ENCODE peak calls at places on chromosomes 1 and 21, in ten cellular contexts. R, P, U, J, V, K, S, I, X and W are unnamed samples.
A peak's percentile ranks its signal among the peaks of the same experiment; 100 is the strongest.

GRCh38 chr21:35398366-35398982 is 349.4 kb upstream of the RUNX1 start:
- DNase-seq in R (no peak), P (no peak), U (no peak), J (no peak), V (no peak), K (no peak), S (no peak), I (no peak), X (no peak), W (no peak)

GRCh38 chr1:10122926-10123325 is 87.4 kb upstream of the KIF1B start:
- DNase-seq in R (no peak), P (no peak), U (no peak), J (no peak), V (no peak), K (no peak), S (no peak), I (no peak), X (no peak), W (no peak)

GRCh38 chr1:176855434-176855745 is 309.1 kb downstream of the ASTN1 start:
- DNase-seq in R (no peak), P (no peak), U (no peak), J (no peak), V (no peak), K (no peak), S (no peak), I (no peak), X (no peak), W (no peak)

GRCh38 chr1:2284932-2285331 is 56.8 kb downstream of the SKI start:
- DNase-seq in R (no peak), P (no peak), U (no peak), J (no peak), V (no peak), K (no peak), S (peak; percentile 30), I (no peak), X (no peak), W (no peak)

GRCh38 chr1:153384996-153385580 is 5.8 kb downstream of the S100A8 start:
- DNase-seq in R (peak; percentile 5), P (no peak), U (no peak), J (no peak), V (no peak), K (no peak), S (no peak), I (peak; percentile 59), X (no peak), W (no peak)

GRCh38 chr1:1573843-1574720 is 581 bp downstream of the SSU72 start:
- DNase-seq in R (peak; percentile 73), P (peak; percentile 69), U (peak; percentile 73), J (peak; percentile 63), V (peak; percentile 71), K (no peak), S (peak; percentile 84), I (peak; percentile 90), X (peak; percentile 83), W (no peak)

GRCh38 chr1:22117851-22118250 is 25.0 kb downstream of the WNT4 start:
- DNase-seq in R (peak; percentile 13), P (no peak), U (no peak), J (no peak), V (no peak), K (peak; percentile 87), S (no peak), I (no peak), X (no peak), W (no peak)

GRCh38 chr1:109569323-109569722 is 20.9 kb downstream of the GNAI3 start:
- DNase-seq in R (no peak), P (no peak), U (no peak), J (no peak), V (no peak), K (no peak), S (no peak), I (no peak), X (no peak), W (no peak)

GRCh38 chr1:43069481-43070050 is 102.5 kb downstream of the EBNA1BP2 start:
- DNase-seq in R (peak; percentile 73), P (no peak), U (no peak), J (no peak), V (no peak), K (no peak), S (no peak), I (no peak), X (peak; percentile 43), W (no peak)

GRCh38 chr1:37265786-37266667 is 208.4 kb upstream of the ZC3H12A start:
- DNase-seq in R (no peak), P (no peak), U (no peak), J (no peak), V (no peak), K (no peak), S (no peak), I (no peak), X (no peak), W (no peak)

GRCh38 chr1:200409761-200410565 is at the start of gene ZNF281:
- DNase-seq in R (peak; percentile 99), P (peak; percentile 99), U (peak; percentile 98), J (peak; percentile 96), V (peak; percentile 99), K (peak; percentile 94), S (peak; percentile 98), I (peak; percentile 98), X (peak; percentile 98), W (peak; percentile 97)
- TF ChIP-seq CTCF in R (no peak), P (no peak), U (no peak), J (no peak), V (no peak), K (no peak), S (no peak), I (no peak), X (no peak), W (no peak)

GRCh38 chr1:234598974-234599616 is 10.9 kb downstream of the IRF2BP2 start:
- DNase-seq in R (no peak), P (no peak), U (no peak), J (no peak), V (no peak), K (no peak), S (peak; percentile 75), I (no peak), X (no peak), W (no peak)

GRCh38 chr1:234601217-234602017 is 8.6 kb downstream of the IRF2BP2 start:
- DNase-seq in R (no peak), P (no peak), U (no peak), J (no peak), V (no peak), K (no peak), S (no peak), I (no peak), X (no peak), W (no peak)

GRCh38 chr1:234597894-234598293 is 12.1 kb downstream of the IRF2BP2 start:
- DNase-seq in R (no peak), P (no peak), U (peak; percentile 36), J (peak; percentile 38), V (peak; percentile 47), K (no peak), S (no peak), I (no peak), X (no peak), W (no peak)

GRCh38 chr1:234600418-234601216 is 9.4 kb downstream of the IRF2BP2 start:
- DNase-seq in R (no peak), P (no peak), U (no peak), J (peak; percentile 59), V (no peak), K (peak; percentile 75), S (no peak), I (no peak), X (no peak), W (no peak)

DNA sequence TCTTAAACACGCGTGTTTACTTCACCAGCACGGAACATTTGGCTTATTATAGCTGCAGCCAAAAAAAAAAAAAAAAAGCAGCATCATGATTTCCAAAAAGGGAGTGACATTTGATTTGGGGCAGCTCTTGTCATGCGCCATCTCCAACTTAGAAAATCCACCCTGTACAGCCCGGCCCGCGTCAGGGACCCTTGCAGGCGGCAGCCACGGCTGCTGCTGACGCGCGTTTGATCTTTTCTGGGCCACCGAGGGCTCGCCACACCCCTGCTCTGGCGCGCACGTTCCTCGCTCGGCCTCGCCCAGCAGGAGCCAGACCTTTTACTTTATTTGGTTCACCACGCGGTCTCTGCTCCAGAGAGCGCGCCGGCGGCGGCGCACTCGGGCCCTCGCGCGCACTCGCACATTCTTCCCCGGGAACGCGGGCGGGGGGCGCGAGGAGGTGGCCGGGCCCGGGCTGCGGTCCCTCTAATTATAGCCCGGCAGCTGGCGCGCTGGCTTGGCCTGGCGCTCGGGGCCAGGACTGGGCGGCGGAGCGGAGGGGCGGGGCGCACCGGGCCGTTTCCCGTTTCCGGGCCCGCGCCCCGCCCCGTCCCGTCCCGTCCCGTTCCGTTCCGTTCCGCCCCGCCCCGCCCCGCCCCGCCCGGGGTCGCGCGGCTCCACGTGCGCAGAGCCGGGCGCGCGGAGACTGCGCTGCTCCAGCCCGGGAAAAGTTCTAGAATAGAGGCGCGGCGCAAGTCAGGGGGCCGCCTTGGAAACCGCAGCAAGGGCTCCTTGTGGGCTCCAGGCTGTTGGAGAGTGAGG is 10.2 kb downstream of the IRF2BP2 start:
- DNase-seq in R (peak; percentile 81), P (peak; percentile 84), U (peak; percentile 90), J (peak; percentile 92), V (peak; percentile 86), K (peak; percentile 92), S (peak; percentile 96), I (peak; percentile 92), X (peak; percentile 96), W (peak; percentile 78)
- TF ChIP-seq CTCF in R (no peak), P (no peak), U (no peak), J (no peak), V (no peak), K (no peak), S (no peak), I (no peak), X (no peak), W (no peak)

DNA sequence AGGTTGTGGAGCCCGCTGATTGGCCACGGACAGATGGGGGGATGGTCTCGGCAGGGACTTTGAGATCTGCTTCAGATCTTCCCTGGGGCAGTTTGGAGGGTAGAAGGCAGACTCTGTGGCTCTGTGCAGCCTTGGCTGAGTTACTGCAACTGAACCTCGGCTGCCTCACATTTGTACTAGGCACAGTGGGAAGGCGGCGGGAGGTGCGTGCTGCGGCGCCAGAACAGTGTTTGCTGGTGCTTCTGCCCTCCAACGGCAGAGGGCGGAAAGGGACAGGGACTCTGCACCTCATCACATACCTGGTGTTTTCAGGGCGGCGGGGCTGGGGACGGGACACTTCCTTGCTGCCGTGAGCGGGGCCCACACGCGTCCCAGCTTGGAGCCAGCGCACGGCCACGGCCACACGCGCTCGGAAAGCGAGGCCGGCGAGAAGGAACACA is 26.2 kb downstream of the SLC66A1 start:
- DNase-seq in R (peak; percentile 91), P (peak; percentile 55), U (peak; percentile 67), J (no peak), V (peak; percentile 71), K (no peak), S (no peak), I (no peak), X (peak; percentile 68), W (peak; percentile 39)
- TF ChIP-seq CTCF in R (peak; percentile 74), P (peak; percentile 35), U (peak; percentile 53), J (no peak), V (peak; percentile 55), K (no peak), S (no peak), I (no peak), X (peak; percentile 7), W (peak; percentile 64)

DNA sequence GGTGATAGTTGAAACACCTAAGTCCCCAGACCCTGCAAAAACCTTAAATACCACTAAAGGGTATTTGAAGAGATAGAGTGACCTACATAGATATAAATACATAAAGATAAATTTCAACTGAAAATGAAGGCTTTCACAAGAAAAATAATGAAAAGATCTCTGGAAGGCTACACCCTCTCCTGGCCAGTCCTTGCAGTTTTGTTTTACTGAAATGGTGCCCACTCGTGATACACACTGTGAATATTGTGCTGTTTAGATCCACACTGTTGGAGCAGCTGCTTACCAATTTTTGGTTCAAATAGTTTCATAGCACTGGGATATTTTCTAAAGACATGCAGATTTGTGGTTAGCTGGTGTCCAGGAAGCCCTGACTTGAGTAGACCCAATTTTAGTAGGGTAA is 31.5 kb upstream of the RNF187 start:
- DNase-seq in R (no peak), P (no peak), U (no peak), J (no peak), V (no peak), K (no peak), S (no peak), I (no peak), X (no peak), W (no peak)
- TF ChIP-seq CTCF in R (no peak), P (no peak), U (no peak), J (peak; percentile 28), V (no peak), K (no peak), S (no peak), I (peak; percentile 57), X (peak; percentile 30), W (peak; percentile 23)